ENCODE peak calls at places on chromosomes 16 and 17, in six cellular contexts. J, A, L, T, N and S are unnamed samples.

GRCh38 chr17:28500712-28501379 is 5.3 kb upstream of the FOXN1 start:
- DNase-seq in N (peak), L (peak), A (peak), J (no peak), T (no peak), S (peak)

GRCh38 chr16:50497592-50497991 is 50.6 kb upstream of the NKD1 start:
- DNase-seq in T (peak), J (no peak), A (no peak), L (no peak), N (no peak), S (no peak)

GRCh38 chr16:935684-936083 is 35.1 kb downstream of the LMF1 start:
- DNase-seq in N (no peak), J (no peak), A (no peak), L (no peak), T (no peak), S (no peak)

GRCh38 chr17:64728041-64728695 is 66.1 kb upstream of the SMURF2 start:
- DNase-seq in T (no peak), A (no peak), J (no peak), L (no peak), N (no peak), S (no peak)

GRCh38 chr17:51869387-51869786 is 289.1 kb downstream of the CA10 start:
- DNase-seq in A (peak), J (peak), N (no peak), L (no peak), T (peak), S (no peak)

GRCh38 chr16:57797526-57798266 is 4.6 kb downstream of the KIFC3 start:
- DNase-seq in J (peak), L (no peak), N (no peak), A (no peak), T (peak), S (no peak)

GRCh38 chr17:35022536-35023063 is 40.9 kb downstream of the RFFL start:
- DNase-seq in L (peak), N (no peak), A (no peak), T (peak), J (no peak), S (peak)

GRCh38 chr17:2412561-2413021 is 11.7 kb upstream of the MNT start:
- DNase-seq in L (no peak), J (peak), A (no peak), T (no peak), N (no peak), S (no peak)

GRCh38 chr16:58026705-58027340 is 1.3 kb downstream of the MMP15 start:
- DNase-seq in N (no peak), L (no peak), J (peak), A (no peak), T (no peak), S (no peak)

GRCh38 chr17:74750039-74750326 is 1.6 kb downstream of the NHERF1 start:
- DNase-seq in N (no peak), L (no peak), J (no peak), A (no peak), T (no peak), S (no peak)

GRCh38 chr16:56789360-56789759 is 59.4 kb downstream of the NUP93 start:
- DNase-seq in N (no peak), T (peak), L (no peak), J (no peak), A (peak), S (no peak)

GRCh38 chr17:64411999-64412771 is 21.5 kb upstream of the PECAM1 start:
- DNase-seq in J (peak), L (no peak), N (no peak), T (no peak), A (no peak), S (no peak)

GRCh38 chr16:13997933-13998332 is 73.2 kb upstream of the MRTFB start:
- DNase-seq in N (peak), L (peak), A (no peak), T (peak), J (no peak), S (no peak)

GRCh38 chr16:9047689-9048301 is 43.6 kb upstream of the HAPSTR1 start:
- DNase-seq in L (no peak), A (peak), T (peak), N (peak), J (peak), S (no peak)

GRCh38 chr17:17089796-17090641 is 47.8 kb downstream of the MPRIP start:
- DNase-seq in A (no peak), J (no peak), N (no peak), T (no peak), L (no peak), S (no peak)

GRCh38 chr17:33725675-33726271 is 432.7 kb upstream of the ASIC2 start:
- DNase-seq in T (peak), A (peak), J (peak), L (no peak), N (no peak), S (peak)

GRCh38 chr16:85832578-85833539 is 33.4 kb downstream of the COX4I1 start:
- DNase-seq in A (no peak), N (no peak), L (peak), J (no peak), T (no peak), S (peak)

GRCh38 chr16:13109171-13109570 is 207.8 kb downstream of the SHISA9 start:
- DNase-seq in T (no peak), J (no peak), L (no peak), N (no peak), A (no peak), S (no peak)

GRCh38 chr17:69373069-69373468 is 41.4 kb upstream of the MAP2K6 start:
- DNase-seq in L (no peak), A (no peak), T (no peak), J (no peak), N (no peak), S (no peak)

GRCh38 chr17:5630434-5630833 is 46.1 kb upstream of the NLRP1 start:
- DNase-seq in L (no peak), T (no peak), J (no peak), N (no peak), A (no peak), S (no peak)

GRCh38 chr16:14202095-14202494 is 131.0 kb downstream of the MRTFB start:
- DNase-seq in T (no peak), N (no peak), L (no peak), J (no peak), A (no peak), S (no peak)

GRCh38 chr16:865026-865425 is 64.5 kb upstream of the GNG13 start:
- DNase-seq in L (no peak), N (no peak), A (no peak), J (no peak), T (no peak), S (no peak)

GRCh38 chr17:41532947-41533570 is 5.0 kb upstream of the KRT19 start:
- DNase-seq in A (no peak), T (no peak), L (no peak), J (no peak), N (no peak), S (no peak)

GRCh38 chr17:41528959-41529353 is 848 bp upstream of the KRT19 start:
- DNase-seq in L (no peak), J (no peak), A (no peak), N (no peak), T (no peak), S (no peak)

GRCh38 chr17:41529491-41529915 is 1.4 kb upstream of the KRT19 start:
- DNase-seq in J (no peak), T (no peak), L (no peak), N (no peak), A (peak), S (no peak)

GRCh38 chr17:41531993-41532392 is 3.9 kb upstream of the KRT19 start:
- DNase-seq in A (no peak), T (no peak), J (no peak), L (no peak), N (no peak), S (no peak)

GRCh38 chr17:41530062-41531048 is 2.2 kb upstream of the KRT19 start:
- DNase-seq in T (peak), L (no peak), A (peak), J (no peak), N (no peak), S (no peak)
- TF ChIP-seq TAF1 in T (no peak), L (no peak), A (peak), J (no peak), N (no peak), S (no peak)

DNA sequence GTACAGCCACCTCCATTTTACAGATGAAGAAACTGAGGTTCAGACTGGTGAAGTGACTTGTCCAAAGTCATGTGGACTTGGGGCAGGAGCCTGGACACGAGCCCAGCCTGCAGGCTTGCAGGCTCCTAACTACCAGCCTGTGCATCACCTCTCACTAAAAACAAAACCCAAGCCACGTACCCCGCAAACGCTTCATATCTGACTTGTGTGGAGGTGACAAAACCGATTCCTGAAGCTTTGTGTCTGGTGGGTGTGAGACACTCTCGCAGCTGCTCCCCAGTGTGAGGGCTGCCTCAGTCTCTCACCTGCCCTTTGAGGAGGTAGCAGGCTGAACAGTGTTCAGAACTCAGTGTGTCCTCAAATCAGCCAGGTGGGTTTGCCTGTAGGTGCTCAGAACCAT is 8.4 kb downstream of the HNF1B start:
- DNase-seq in T (no peak), A (no peak), L (no peak), J (no peak), N (no peak), S (no peak)
- TF ChIP-seq POLR2A in T (no peak), A (no peak), L (no peak), J (no peak), N (no peak), S (no peak)

GRCh38 chr16:81237282-81237681 is 1.2 kb upstream of the BCO1 start:
- DNase-seq in J (no peak), T (no peak), A (no peak), L (no peak), N (no peak), S (no peak)
- TF ChIP-seq TAF1 in J (no peak), T (no peak), A (no peak), L (no peak), N (no peak), S (no peak)

GRCh38 chr17:45149037-45149668 is 878 bp downstream of the HEXIM1 start:
- DNase-seq in T (peak), L (peak), N (no peak), A (peak), J (peak), S (peak)

GRCh38 chr17:45148183-45149036 is at the start of gene HEXIM1:
- DNase-seq in N (peak), T (peak), J (peak), L (peak), A (peak), S (peak)

GRCh38 chr17:45147102-45147580 is 1.1 kb upstream of the HEXIM1 start:
- DNase-seq in J (no peak), T (no peak), A (peak), L (no peak), N (no peak), S (peak)

GRCh38 chr17:45146616-45147101 is 1.6 kb upstream of the HEXIM1 start:
- DNase-seq in J (no peak), L (no peak), T (no peak), A (peak), N (no peak), S (no peak)

GRCh38 chr17:45147581-45148182 is 593 bp upstream of the HEXIM1 start:
- DNase-seq in J (peak), A (peak), N (peak), T (peak), L (peak), S (peak)
- TF ChIP-seq POLR2A in J (peak), A (no peak), N (peak), T (peak), L (peak), S (no peak)

GRCh38 chr17:65985571-65985970 is 206.4 kb downstream of the CEP112 start:
- DNase-seq in T (no peak), A (no peak), L (no peak), N (no peak), J (no peak), S (no peak)
- TF ChIP-seq TAF1 in T (no peak), A (no peak), L (no peak), N (no peak), J (no peak), S (no peak)

GRCh38 chr17:42780816-42781638 is 617 bp downstream of the WNK4 start:
- DNase-seq in L (no peak), T (no peak), N (no peak), A (peak), J (no peak), S (no peak)
- TF ChIP-seq POLR2A in L (no peak), T (no peak), N (no peak), A (no peak), J (no peak), S (no peak)

DNA sequence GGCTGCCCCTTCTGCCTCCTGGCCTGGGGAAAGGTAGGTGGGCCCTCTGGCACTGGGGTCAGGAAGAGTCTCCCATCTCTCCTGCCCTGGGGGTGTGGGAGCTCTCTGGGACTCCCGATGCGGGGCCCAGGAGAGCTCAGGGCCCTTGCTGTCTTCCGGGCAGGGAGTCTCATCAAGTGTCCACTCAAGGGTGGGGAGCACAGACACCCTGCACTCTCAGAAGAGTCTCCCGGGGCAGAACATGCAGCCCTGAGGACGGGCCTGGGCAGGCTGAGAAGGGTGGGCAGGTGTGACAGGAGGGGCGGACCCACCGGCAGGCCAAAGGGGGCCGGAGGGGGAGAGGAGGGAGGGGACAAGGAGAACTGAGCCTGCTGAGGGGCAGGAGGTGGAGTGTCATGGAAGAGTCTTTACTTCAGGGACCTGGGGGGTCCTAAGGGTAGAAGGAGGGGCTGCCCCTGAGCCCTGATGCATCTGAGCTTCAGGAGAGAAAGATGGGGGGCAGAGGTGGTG is 8.4 kb upstream of the PKMYT1 start:
- DNase-seq in L (no peak), J (no peak), A (no peak), T (no peak), N (no peak), S (no peak)
- TF ChIP-seq TAF1 in L (no peak), J (no peak), A (no peak), T (no peak), N (no peak), S (no peak)

DNA sequence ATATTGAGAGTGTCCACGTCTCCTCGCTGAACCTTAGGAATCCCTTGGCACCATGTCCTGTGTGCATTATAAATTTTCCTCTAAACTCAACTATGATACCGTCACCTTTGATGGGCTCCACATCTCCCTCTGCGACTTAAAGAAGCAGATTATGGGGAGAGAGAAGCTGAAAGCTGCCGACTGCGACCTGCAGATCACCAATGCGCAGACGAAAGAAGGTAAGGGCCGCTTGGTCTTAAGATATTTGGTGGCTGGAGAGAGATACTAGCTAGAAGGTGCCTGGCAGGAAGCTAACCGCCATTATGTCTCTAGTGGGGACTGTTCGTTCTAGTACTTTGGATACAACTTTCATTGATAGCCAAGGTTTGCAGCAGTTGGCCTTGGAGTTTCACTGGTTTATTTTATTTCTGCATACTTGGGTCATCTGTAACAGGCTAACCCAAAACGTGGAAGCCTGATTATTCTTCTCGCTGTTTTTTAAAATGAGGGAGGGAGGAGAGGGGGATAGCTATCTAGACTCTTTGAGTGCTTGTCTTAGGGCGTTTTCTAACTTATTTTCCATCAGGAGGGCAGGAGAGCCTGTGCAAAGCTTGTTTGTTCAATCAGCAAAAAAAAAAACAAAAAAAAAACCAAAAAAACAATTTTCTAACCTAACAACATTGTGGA is 1.3 kb downstream of the RBBP6 start:
- DNase-seq in N (no peak), A (peak), T (no peak), J (no peak), L (no peak), S (no peak)
- TF ChIP-seq POLR2A in N (no peak), A (peak), T (peak), J (no peak), L (peak), S (peak)